ENCODE peak calls at places on chromosomes 11 and 22, in six cellular contexts. One of them, this sample, is unnamed.
A peak's percentile ranks its signal among the peaks of the same experiment; 100 is the strongest.

GRCh38 chr11:115166826-115167225 is 337.4 kb downstream of the CADM1 start:
- DNase-seq in NCI-H2171 treated with DMSO at 0.1 percent for 48 hours: no peak
- DNase-seq in CD8-positive, alpha-beta memory T cell: no peak
- DNase-seq in HCT116: no peak
- DNase-seq in posterior cingulate gyrus: no peak
- DNase-seq in DMS79: no peak
- DNase-seq in this sample: no peak

GRCh38 chr22:44648821-44649566 is 53.0 kb upstream of the PRR5 start:
- DNase-seq in NCI-H2171 treated with DMSO at 0.1 percent for 48 hours: peak; percentile 56
- DNase-seq in CD8-positive, alpha-beta memory T cell: no peak
- DNase-seq in HCT116: no peak
- DNase-seq in posterior cingulate gyrus: peak; percentile 30
- DNase-seq in DMS79: no peak
- DNase-seq in this sample: peak; percentile 41

GRCh38 chr11:69659591-69659990 is 15.6 kb downstream of the LTO1 start:
- DNase-seq in NCI-H2171 treated with DMSO at 0.1 percent for 48 hours: no peak
- DNase-seq in CD8-positive, alpha-beta memory T cell: no peak
- DNase-seq in HCT116: no peak
- DNase-seq in posterior cingulate gyrus: peak; percentile 43
- DNase-seq in DMS79: no peak
- DNase-seq in this sample: no peak

GRCh38 chr11:119365071-119365591 is 16.4 kb downstream of the USP2 start:
- DNase-seq in NCI-H2171 treated with DMSO at 0.1 percent for 48 hours: no peak
- DNase-seq in CD8-positive, alpha-beta memory T cell: no peak
- DNase-seq in HCT116: no peak
- DNase-seq in posterior cingulate gyrus: peak; percentile 78
- DNase-seq in DMS79: no peak
- DNase-seq in this sample: no peak

GRCh38 chr11:8693555-8693954 is 11.0 kb downstream of the RPL27A start:
- DNase-seq in NCI-H2171 treated with DMSO at 0.1 percent for 48 hours: no peak
- DNase-seq in CD8-positive, alpha-beta memory T cell: no peak
- DNase-seq in HCT116: no peak
- DNase-seq in posterior cingulate gyrus: no peak
- DNase-seq in DMS79: no peak
- DNase-seq in this sample: no peak

GRCh38 chr22:46023558-46023981 is 46.6 kb upstream of the WNT7B start:
- DNase-seq in NCI-H2171 treated with DMSO at 0.1 percent for 48 hours: no peak
- DNase-seq in CD8-positive, alpha-beta memory T cell: no peak
- DNase-seq in HCT116: no peak
- DNase-seq in posterior cingulate gyrus: peak; percentile 37
- DNase-seq in DMS79: no peak
- DNase-seq in this sample: no peak

GRCh38 chr11:898540-899190 is 11.9 kb downstream of the CHID1 start:
- DNase-seq in NCI-H2171 treated with DMSO at 0.1 percent for 48 hours: no peak
- DNase-seq in CD8-positive, alpha-beta memory T cell: no peak
- DNase-seq in HCT116: no peak
- DNase-seq in posterior cingulate gyrus: no peak
- DNase-seq in DMS79: no peak
- DNase-seq in this sample: no peak

GRCh38 chr22:40043086-40043485 is 48.3 kb downstream of the FAM83F start:
- DNase-seq in NCI-H2171 treated with DMSO at 0.1 percent for 48 hours: no peak
- DNase-seq in CD8-positive, alpha-beta memory T cell: no peak
- DNase-seq in HCT116: no peak
- DNase-seq in posterior cingulate gyrus: no peak
- DNase-seq in DMS79: peak; percentile 78
- DNase-seq in this sample: no peak